ENCODE peak calls at places on chromosomes 4 and X, in four cellular contexts. W, R, Y and K are unnamed samples. For H3K9me1, the result is how much of the 10 kb centered on the place peaks cover.

GRCh38 chr4:133694416-133694815 is 507.2 kb downstream of the PABPC4L start:
- DNase-seq in R (no peak), Y (no peak), W (no peak), K (no peak)

GRCh38 chrX:13007519-13008188 is 32.7 kb downstream of the TMSB4X start:
- DNase-seq in Y (no peak), W (peak), R (peak), K (no peak)

GRCh38 chr4:54877006-54877405 is 219.2 kb downstream of the KIT start:
- DNase-seq in W (no peak), Y (no peak), R (peak), K (no peak)

GRCh38 chr4:917466-917865 is 14.7 kb downstream of the GAK start:
- DNase-seq in W (no peak), Y (no peak), R (no peak), K (no peak)

GRCh38 chrX:115892787-115893671 is 277.5 kb upstream of the AGTR2 start:
- DNase-seq in R (peak), Y (peak), W (no peak), K (no peak)

GRCh38 chr4:101114936-101115372 is 232.4 kb downstream of the PPP3CA start:
- DNase-seq in R (peak), W (no peak), Y (no peak), K (peak)

GRCh38 chr4:91359714-91360051 is 944.1 kb upstream of the GRID2 start:
- DNase-seq in W (no peak), Y (no peak), R (no peak), K (no peak)

GRCh38 chrX:31423575-31424284 is 351.9 kb upstream of the FTHL17 start:
- DNase-seq in R (peak), Y (peak), W (peak), K (no peak)

GRCh38 chr4:72314869-72315268 is 254.2 kb downstream of the ADAMTS3 start:
- DNase-seq in Y (no peak), W (peak), R (peak), K (no peak)

GRCh38 chr4:67134616-67135015 is 410.7 kb downstream of the CENPC start:
- DNase-seq in R (no peak), Y (no peak), W (peak), K (no peak)

GRCh38 chr4:120821986-120822385 is 100.5 kb downstream of the PRDM5 start:
- DNase-seq in W (no peak), R (no peak), Y (no peak), K (no peak)

GRCh38 chr4:52861171-52861873 is 795 bp upstream of the RASL11B start:
- DNase-seq in R (no peak), W (peak), Y (no peak), K (no peak)

GRCh38 chrX:146243071-146243470 is 425.4 kb downstream of the SLITRK2 start:
- DNase-seq in Y (no peak), R (no peak), W (no peak), K (no peak)

GRCh38 chrX:153297376-153297775 is 24.2 kb downstream of the PNMA6F start:
- DNase-seq in W (no peak), Y (no peak), R (no peak), K (no peak)

GRCh38 chrX:13419276-13419675 is 99.4 kb upstream of the ATXN3L start:
- DNase-seq in W (no peak), R (no peak), Y (no peak), K (no peak)

GRCh38 chr4:99655315-99656081 is 2.1 kb downstream of the C4orf54 start:
- DNase-seq in Y (no peak), W (peak), R (peak), K (peak)

GRCh38 chr4:2457481-2458295 is 11.2 kb upstream of the RNF4 start:
- DNase-seq in W (no peak), Y (no peak), R (no peak), K (no peak)

GRCh38 chrX:70669120-70669519 is 224.5 kb downstream of the DLG3 start:
- DNase-seq in R (no peak), W (no peak), Y (no peak), K (no peak)
- H2AFZ ChIP-seq in R (no peak), W (no peak), Y (no peak), K (no peak)

GRCh38 chr4:18934197-18934596 is 912.6 kb upstream of the LCORL start:
- DNase-seq in W (no peak), Y (no peak), R (no peak), K (no peak)
- H3K9me1 ChIP-seq in W (under half), Y (under half), R (under half), K (under half)

DNA sequence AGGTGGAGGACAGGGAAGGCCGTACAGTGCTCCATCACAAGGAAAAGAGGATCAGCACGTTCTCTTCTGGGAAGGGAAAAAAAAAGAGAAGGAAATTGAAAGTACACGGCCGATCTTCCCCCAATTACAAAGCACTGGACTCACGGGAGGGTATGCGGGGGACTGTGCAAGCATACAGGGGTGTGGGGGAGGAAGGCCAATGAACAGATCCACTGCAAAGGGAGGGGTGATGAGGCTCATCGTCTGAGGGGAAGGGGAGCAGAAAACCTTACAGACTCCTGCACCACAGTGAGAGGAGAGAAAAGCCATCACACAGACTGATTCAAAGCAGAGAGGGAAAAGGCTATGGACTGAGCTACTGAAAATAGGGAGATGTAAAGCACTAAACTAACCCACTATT is 1.1 kb downstream of the ELK1 start:
- DNase-seq in W (no peak), R (no peak), Y (no peak), K (no peak)
- H3K27ac ChIP-seq in W (no peak), R (peak), Y (peak), K (no peak)

GRCh38 chr4:63937961-63938360 is 471.3 kb downstream of the TECRL start:
- DNase-seq in R (no peak), W (no peak), Y (no peak), K (no peak)
- H2AFZ ChIP-seq in R (no peak), W (no peak), Y (no peak), K (peak)

GRCh38 chrX:1423215-1423614 is 29.5 kb downstream of the ASMTL start:
- DNase-seq in W (no peak), Y (no peak), R (no peak), K (no peak)
- H3K9me1 ChIP-seq in W (under half), Y (under half), R (under half), K (under half)

GRCh38 chr4:105808030-105808429 is 87.2 kb upstream of the NPNT start:
- DNase-seq in Y (no peak), R (no peak), W (no peak), K (no peak)
- H3K27ac ChIP-seq in Y (no peak), R (peak), W (no peak), K (peak)

DNA sequence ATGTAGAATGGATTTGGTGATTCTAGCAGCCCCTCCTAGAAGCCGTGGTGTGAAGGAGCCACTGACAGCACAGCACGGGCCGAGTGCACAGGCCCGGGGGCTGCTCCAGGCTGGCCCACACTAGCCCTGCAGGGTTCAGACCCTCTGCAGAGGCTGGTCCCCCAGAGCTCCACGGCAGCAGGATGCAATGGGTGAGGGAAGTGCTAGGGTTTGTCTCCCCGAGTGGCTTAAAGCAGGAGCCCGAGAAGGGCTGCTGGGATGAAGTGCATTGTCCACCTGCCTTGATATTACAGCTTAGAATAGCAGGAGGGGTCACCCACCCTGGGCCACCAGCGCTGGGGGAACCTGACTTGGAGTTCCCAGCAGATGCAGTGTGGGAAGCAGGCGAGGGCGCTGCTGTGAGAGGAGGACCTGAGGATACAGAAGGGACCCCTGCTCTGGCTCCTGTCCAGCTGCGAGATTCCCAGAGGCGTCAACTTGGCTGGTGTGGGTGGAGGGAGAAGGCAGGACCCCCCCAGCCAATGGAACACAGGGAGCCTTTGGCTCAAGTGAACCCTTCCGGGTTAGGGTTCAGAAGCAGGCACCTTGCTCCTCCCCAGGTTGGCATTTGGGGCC is 30.0 kb downstream of the WDR1 start:
- DNase-seq in Y (no peak), R (no peak), W (no peak), K (no peak)
- H2AFZ ChIP-seq in Y (no peak), R (no peak), W (no peak), K (no peak)